ENCODE peak calls at places on chromosomes 16 and 17, in eight cellular contexts. One of them, this sample, is unnamed.

GRCh38 chr16:58485184-58485887 is 14.6 kb upstream of the NDRG4 start:
- DNase-seq in heart left ventricle: no peak
- DNase-seq in esophagus muscularis mucosa: no peak
- DNase-seq in thyroid gland: no peak
- DNase-seq in breast epithelium: no peak
- DNase-seq in IMR-90: no peak
- DNase-seq in GM12878: no peak
- DNase-seq in prostate gland: no peak
- DNase-seq in this sample: no peak

GRCh38 chr16:67428146-67428731 is 2.7 kb upstream of the HSD11B2 start:
- DNase-seq in heart left ventricle: peak
- DNase-seq in esophagus muscularis mucosa: no peak
- DNase-seq in thyroid gland: peak
- DNase-seq in breast epithelium: peak
- DNase-seq in IMR-90: peak
- DNase-seq in GM12878: no peak
- DNase-seq in prostate gland: peak
- DNase-seq in this sample: peak

GRCh38 chr16:85302848-85303353 is 190.6 kb upstream of the CIBAR2 start:
- DNase-seq in heart left ventricle: no peak
- DNase-seq in esophagus muscularis mucosa: no peak
- DNase-seq in thyroid gland: no peak
- DNase-seq in breast epithelium: no peak
- DNase-seq in IMR-90: no peak
- DNase-seq in GM12878: no peak
- DNase-seq in prostate gland: no peak
- DNase-seq in this sample: no peak

GRCh38 chr16:4407543-4408322 is 8.7 kb downstream of the CORO7 start:
- DNase-seq in heart left ventricle: peak
- DNase-seq in esophagus muscularis mucosa: no peak
- DNase-seq in thyroid gland: no peak
- DNase-seq in breast epithelium: no peak
- DNase-seq in IMR-90: peak
- DNase-seq in GM12878: no peak
- DNase-seq in prostate gland: no peak
- DNase-seq in this sample: no peak

GRCh38 chr16:69494993-69495392 is 70.6 kb downstream of the CYB5B start:
- DNase-seq in heart left ventricle: no peak
- DNase-seq in esophagus muscularis mucosa: no peak
- DNase-seq in thyroid gland: no peak
- DNase-seq in breast epithelium: no peak
- DNase-seq in IMR-90: no peak
- DNase-seq in GM12878: no peak
- DNase-seq in prostate gland: no peak
- DNase-seq in this sample: peak

GRCh38 chr17:27494192-27495091 is 38.2 kb downstream of the KSR1 start:
- DNase-seq in heart left ventricle: peak
- DNase-seq in esophagus muscularis mucosa: no peak
- DNase-seq in thyroid gland: peak
- DNase-seq in breast epithelium: peak
- DNase-seq in IMR-90: peak
- DNase-seq in GM12878: no peak
- DNase-seq in prostate gland: peak
- DNase-seq in this sample: peak

GRCh38 chr17:38431343-38432145 is 3.3 kb downstream of the ARHGAP23 start:
- DNase-seq in heart left ventricle: no peak
- DNase-seq in esophagus muscularis mucosa: no peak
- DNase-seq in thyroid gland: no peak
- DNase-seq in breast epithelium: no peak
- DNase-seq in IMR-90: no peak
- DNase-seq in GM12878: no peak
- DNase-seq in prostate gland: no peak
- DNase-seq in this sample: no peak

GRCh38 chr16:11001611-11002010 is 57.2 kb downstream of the CLEC16A start:
- DNase-seq in heart left ventricle: no peak
- DNase-seq in esophagus muscularis mucosa: no peak
- DNase-seq in thyroid gland: no peak
- DNase-seq in breast epithelium: no peak
- DNase-seq in IMR-90: no peak
- DNase-seq in GM12878: no peak
- DNase-seq in prostate gland: no peak
- DNase-seq in this sample: no peak

GRCh38 chr17:34377078-34377823 is 14.2 kb upstream of the CCL1 start:
- DNase-seq in heart left ventricle: no peak
- DNase-seq in esophagus muscularis mucosa: no peak
- DNase-seq in thyroid gland: no peak
- DNase-seq in breast epithelium: no peak
- DNase-seq in IMR-90: no peak
- DNase-seq in GM12878: no peak
- DNase-seq in prostate gland: no peak
- DNase-seq in this sample: no peak

GRCh38 chr16:55033225-55034156 is 102.8 kb downstream of the IRX5 start:
- DNase-seq in heart left ventricle: no peak
- DNase-seq in esophagus muscularis mucosa: no peak
- DNase-seq in thyroid gland: no peak
- DNase-seq in breast epithelium: no peak
- DNase-seq in IMR-90: no peak
- DNase-seq in GM12878: no peak
- DNase-seq in prostate gland: no peak
- DNase-seq in this sample: no peak

GRCh38 chr16:3059041-3059722 is 6.3 kb upstream of the IL32 start:
- DNase-seq in heart left ventricle: peak
- DNase-seq in esophagus muscularis mucosa: peak
- DNase-seq in thyroid gland: peak
- DNase-seq in breast epithelium: peak
- DNase-seq in IMR-90: peak
- DNase-seq in GM12878: no peak
- DNase-seq in prostate gland: peak
- DNase-seq in this sample: peak

GRCh38 chr16:53061256-53061655 is 6.5 kb downstream of the CHD9 start:
- DNase-seq in heart left ventricle: no peak
- DNase-seq in esophagus muscularis mucosa: no peak
- DNase-seq in thyroid gland: no peak
- DNase-seq in breast epithelium: no peak
- DNase-seq in IMR-90: no peak
- DNase-seq in GM12878: peak
- DNase-seq in prostate gland: no peak
- DNase-seq in this sample: no peak

GRCh38 chr17:35084987-35085386 is 21.5 kb upstream of the RFFL start:
- DNase-seq in heart left ventricle: no peak
- DNase-seq in esophagus muscularis mucosa: no peak
- DNase-seq in thyroid gland: no peak
- DNase-seq in breast epithelium: no peak
- DNase-seq in IMR-90: peak
- DNase-seq in GM12878: no peak
- DNase-seq in prostate gland: no peak
- DNase-seq in this sample: no peak

GRCh38 chr17:70552982-70553334 is 383.6 kb downstream of the KCNJ2 start:
- DNase-seq in heart left ventricle: no peak
- DNase-seq in esophagus muscularis mucosa: no peak
- DNase-seq in thyroid gland: no peak
- DNase-seq in breast epithelium: no peak
- DNase-seq in IMR-90: no peak
- DNase-seq in GM12878: no peak
- DNase-seq in prostate gland: no peak
- DNase-seq in this sample: no peak

GRCh38 chr16:79593074-79593531 is 7.4 kb downstream of the MAF start:
- DNase-seq in heart left ventricle: no peak
- DNase-seq in esophagus muscularis mucosa: no peak
- DNase-seq in thyroid gland: peak
- DNase-seq in breast epithelium: no peak
- DNase-seq in IMR-90: no peak
- DNase-seq in GM12878: no peak
- DNase-seq in prostate gland: no peak
- DNase-seq in this sample: no peak

GRCh38 chr17:28937044-28937729 is 14.1 kb downstream of the PHF12 start:
- DNase-seq in heart left ventricle: no peak
- DNase-seq in esophagus muscularis mucosa: no peak
- DNase-seq in thyroid gland: no peak
- DNase-seq in breast epithelium: no peak
- DNase-seq in IMR-90: peak
- DNase-seq in GM12878: no peak
- DNase-seq in prostate gland: peak
- DNase-seq in this sample: no peak

GRCh38 chr17:57986841-57987581 is 1.0 kb downstream of the VEZF1 start:
- DNase-seq in heart left ventricle: no peak
- DNase-seq in esophagus muscularis mucosa: no peak
- DNase-seq in thyroid gland: peak
- DNase-seq in breast epithelium: no peak
- DNase-seq in IMR-90: peak
- DNase-seq in GM12878: no peak
- DNase-seq in prostate gland: peak
- DNase-seq in this sample: peak
- TF ChIP-seq POLR2A in heart left ventricle: no peak
- TF ChIP-seq POLR2A in esophagus muscularis mucosa: peak
- TF ChIP-seq POLR2A in thyroid gland: peak
- TF ChIP-seq POLR2A in breast epithelium: no peak
- TF ChIP-seq POLR2A in IMR-90: peak
- TF ChIP-seq POLR2A in GM12878: no peak
- TF ChIP-seq POLR2A in prostate gland: no peak
- TF ChIP-seq POLR2A in this sample: no peak

GRCh38 chr17:60599620-60600489 is at the start of gene PPM1D:
- DNase-seq in heart left ventricle: peak
- DNase-seq in esophagus muscularis mucosa: peak
- DNase-seq in thyroid gland: peak
- DNase-seq in breast epithelium: peak
- DNase-seq in IMR-90: peak
- DNase-seq in GM12878: peak
- DNase-seq in prostate gland: peak
- DNase-seq in this sample: peak

GRCh38 chr17:60599220-60599619 is 773 bp upstream of the PPM1D start:
- DNase-seq in heart left ventricle: no peak
- DNase-seq in esophagus muscularis mucosa: no peak
- DNase-seq in thyroid gland: no peak
- DNase-seq in breast epithelium: no peak
- DNase-seq in IMR-90: no peak
- DNase-seq in GM12878: no peak
- DNase-seq in prostate gland: no peak
- DNase-seq in this sample: no peak

GRCh38 chr17:60602385-60602742 is 2.4 kb downstream of the PPM1D start:
- DNase-seq in heart left ventricle: no peak
- DNase-seq in esophagus muscularis mucosa: no peak
- DNase-seq in thyroid gland: no peak
- DNase-seq in breast epithelium: no peak
- DNase-seq in IMR-90: no peak
- DNase-seq in GM12878: no peak
- DNase-seq in prostate gland: no peak
- DNase-seq in this sample: no peak

GRCh38 chr17:60601443-60602384 is 1.7 kb downstream of the PPM1D start:
- DNase-seq in heart left ventricle: no peak
- DNase-seq in esophagus muscularis mucosa: no peak
- DNase-seq in thyroid gland: peak
- DNase-seq in breast epithelium: no peak
- DNase-seq in IMR-90: peak
- DNase-seq in GM12878: peak
- DNase-seq in prostate gland: peak
- DNase-seq in this sample: peak

DNA sequence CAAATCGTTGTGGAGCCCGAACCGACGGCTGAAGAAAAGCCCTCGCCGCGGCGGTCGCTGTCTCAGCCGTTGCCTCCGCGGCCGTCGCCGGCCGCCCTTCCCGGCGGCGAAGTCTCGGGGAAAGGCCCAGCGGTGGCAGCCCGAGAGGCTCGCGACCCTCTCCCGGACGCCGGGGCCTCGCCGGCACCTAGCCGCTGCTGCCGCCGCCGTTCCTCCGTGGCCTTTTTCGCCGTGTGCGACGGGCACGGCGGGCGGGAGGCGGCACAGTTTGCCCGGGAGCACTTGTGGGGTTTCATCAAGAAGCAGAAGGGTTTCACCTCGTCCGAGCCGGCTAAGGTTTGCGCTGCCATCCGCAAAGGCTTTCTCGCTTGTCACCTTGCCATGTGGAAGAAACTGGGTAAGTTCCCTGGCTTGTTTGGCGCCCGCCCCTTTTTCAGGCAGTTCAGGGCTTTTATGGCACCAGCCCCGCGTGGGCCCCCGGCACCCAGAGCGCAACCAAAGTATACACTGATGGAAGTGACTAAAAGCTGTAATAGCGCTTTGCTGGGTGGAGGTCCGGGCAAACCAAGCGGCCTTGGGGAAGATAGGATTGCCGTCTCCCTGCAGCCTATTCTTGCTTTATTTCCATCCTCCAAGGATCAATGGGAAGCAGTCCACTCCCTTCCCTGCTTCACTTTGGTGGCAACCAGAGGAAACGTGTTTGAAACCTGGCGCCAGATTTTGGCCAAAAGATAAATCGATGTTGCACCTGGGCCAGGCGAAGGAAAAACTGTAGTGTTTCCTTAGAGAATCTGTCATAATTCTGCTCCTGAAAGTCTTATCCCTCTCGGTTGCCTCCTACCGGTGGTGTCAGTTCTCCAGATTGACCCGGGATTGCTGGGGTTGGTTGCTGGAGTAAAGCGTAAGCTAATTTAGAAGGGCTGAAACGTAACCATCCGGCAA is 768 bp downstream of the PPM1D start:
- DNase-seq in heart left ventricle: no peak
- DNase-seq in esophagus muscularis mucosa: peak
- DNase-seq in thyroid gland: peak
- DNase-seq in breast epithelium: peak
- DNase-seq in IMR-90: peak
- DNase-seq in GM12878: peak
- DNase-seq in prostate gland: peak
- DNase-seq in this sample: peak
- TF ChIP-seq POLR2A in heart left ventricle: no peak
- TF ChIP-seq POLR2A in esophagus muscularis mucosa: no peak
- TF ChIP-seq POLR2A in thyroid gland: peak
- TF ChIP-seq POLR2A in breast epithelium: no peak
- TF ChIP-seq POLR2A in IMR-90: no peak
- TF ChIP-seq POLR2A in GM12878: no peak
- TF ChIP-seq POLR2A in prostate gland: peak
- TF ChIP-seq POLR2A in this sample: no peak

DNA sequence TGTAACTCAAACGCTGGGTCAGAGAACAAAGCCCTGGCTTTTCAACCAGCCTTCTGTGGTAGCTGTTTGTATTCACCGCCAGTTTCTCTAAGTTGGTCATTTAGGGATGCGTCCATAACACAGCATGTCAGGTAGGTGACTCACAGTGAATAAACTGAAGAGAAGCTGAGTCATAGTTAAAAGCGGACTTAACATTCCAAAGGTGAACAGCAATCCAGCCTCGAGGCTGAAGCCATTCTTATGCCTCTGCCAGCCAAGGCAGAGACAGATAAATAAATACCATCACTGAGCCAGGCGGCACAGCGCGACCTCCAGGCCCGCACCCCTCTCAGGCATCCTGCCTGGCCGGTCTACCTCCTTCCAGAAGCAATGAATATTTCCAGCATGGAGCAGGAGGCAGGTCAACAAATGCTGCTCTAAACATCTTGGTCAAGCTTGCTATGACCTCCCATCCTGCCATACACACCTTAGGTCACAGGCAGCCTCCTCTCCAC is 12.4 kb upstream of the CACNG4 start:
- DNase-seq in heart left ventricle: no peak
- DNase-seq in esophagus muscularis mucosa: no peak
- DNase-seq in thyroid gland: peak
- DNase-seq in breast epithelium: peak
- DNase-seq in IMR-90: peak
- DNase-seq in GM12878: no peak
- DNase-seq in prostate gland: peak
- DNase-seq in this sample: no peak
- TF ChIP-seq POLR2A in heart left ventricle: no peak
- TF ChIP-seq POLR2A in esophagus muscularis mucosa: no peak
- TF ChIP-seq POLR2A in thyroid gland: no peak
- TF ChIP-seq POLR2A in breast epithelium: no peak
- TF ChIP-seq POLR2A in IMR-90: no peak
- TF ChIP-seq POLR2A in GM12878: no peak
- TF ChIP-seq POLR2A in prostate gland: no peak
- TF ChIP-seq POLR2A in this sample: no peak

GRCh38 chr17:82716383-82717181 is at the start of gene FN3KRP:
- DNase-seq in heart left ventricle: peak
- DNase-seq in esophagus muscularis mucosa: peak
- DNase-seq in thyroid gland: peak
- DNase-seq in breast epithelium: peak
- DNase-seq in IMR-90: peak
- DNase-seq in GM12878: peak
- DNase-seq in prostate gland: peak
- DNase-seq in this sample: peak
- TF ChIP-seq POLR2A in heart left ventricle: no peak
- TF ChIP-seq POLR2A in esophagus muscularis mucosa: no peak
- TF ChIP-seq POLR2A in thyroid gland: peak
- TF ChIP-seq POLR2A in breast epithelium: no peak
- TF ChIP-seq POLR2A in IMR-90: peak
- TF ChIP-seq POLR2A in GM12878: peak
- TF ChIP-seq POLR2A in prostate gland: peak
- TF ChIP-seq POLR2A in this sample: no peak